ENCODE peak calls at places on chromosomes 3 and 15, in four cellular contexts. D, Q, T and B are unnamed samples.

GRCh38 chr3:126961191-126961790 is 21.6 kb upstream of the PLXNA1 start:
- DNase-seq in T (peak), Q (peak), D (peak), B (no peak)

GRCh38 chr3:65729553-65729952 is 309.2 kb downstream of the MAGI1 start:
- DNase-seq in D (no peak), Q (peak), T (peak), B (peak)

GRCh38 chr3:184186184-184186901 is at the start of gene ABCF3:
- DNase-seq in T (peak), Q (no peak), D (peak), B (no peak)

GRCh38 chr3:100954990-100955389 is 38.2 kb downstream of the ABI3BP start:
- DNase-seq in T (peak), D (peak), Q (no peak), B (peak)

GRCh38 chr15:78429477-78429876 is 8.5 kb upstream of the IREB2 start:
- DNase-seq in Q (no peak), D (no peak), T (no peak), B (no peak)

GRCh38 chr3:149388001-149388435 is 10.6 kb upstream of the TM4SF1 start:
- DNase-seq in D (no peak), T (peak), Q (no peak), B (no peak)

GRCh38 chr15:64686130-64686735 is 89.2 kb downstream of the RBPMS2 start:
- DNase-seq in Q (peak), T (peak), D (no peak), B (peak)

GRCh38 chr3:59685432-59685831 is 635.6 kb upstream of the CFAP20DC start:
- DNase-seq in D (no peak), T (no peak), Q (no peak), B (no peak)

GRCh38 chr15:81327526-81327925 is 3.6 kb upstream of the STARD5 start:
- DNase-seq in D (no peak), T (peak), Q (no peak), B (peak)

GRCh38 chr3:50450135-50450911 is 53.1 kb downstream of the CACNA2D2 start:
- DNase-seq in D (peak), Q (no peak), T (no peak), B (peak)

GRCh38 chr3:126911162-126912026 is 71.5 kb upstream of the PLXNA1 start:
- DNase-seq in D (peak), Q (peak), T (peak), B (peak)

GRCh38 chr15:40815042-40815678 is 7.9 kb upstream of the DNAJC17 start:
- DNase-seq in T (peak), Q (peak), D (no peak), B (no peak)

GRCh38 chr15:40891810-40892448 is 2.3 kb upstream of the VPS18 start:
- DNase-seq in Q (peak), T (peak), D (no peak), B (peak)

GRCh38 chr3:102136183-102136582 is 286.9 kb downstream of the NFKBIZ start:
- DNase-seq in Q (no peak), D (no peak), T (no peak), B (no peak)

GRCh38 chr3:98817546-98817945 is 54.4 kb downstream of the ST3GAL6 start:
- DNase-seq in D (no peak), T (no peak), Q (peak), B (peak)

DNA sequence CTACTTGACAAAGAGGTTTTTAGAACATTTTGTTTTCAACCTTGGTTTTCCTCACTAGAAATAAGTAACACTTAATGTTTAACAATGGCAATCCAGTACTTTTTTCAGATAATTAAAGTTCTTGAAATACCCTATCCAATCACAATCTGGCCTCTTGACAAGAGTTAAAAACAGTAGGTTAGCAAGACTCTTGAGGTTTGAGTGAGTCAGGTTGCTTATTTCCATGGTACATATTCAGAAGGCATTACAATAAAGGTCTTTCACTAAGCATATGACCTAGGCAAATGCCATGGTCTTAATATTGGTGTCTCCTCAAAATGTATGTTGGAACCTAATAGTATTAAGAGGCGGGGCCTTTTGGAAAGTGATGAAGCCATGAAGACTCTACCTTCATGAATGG is 5.6 kb downstream of the SUCNR1 start:
- DNase-seq in Q (no peak), D (no peak), T (peak), B (no peak)
- H3K4me3 ChIP-seq in Q (no peak), D (no peak), T (no peak), B (no peak)

GRCh38 chr3:8336456-8336855 is 165.2 kb upstream of the LMCD1 start:
- DNase-seq in Q (no peak), D (no peak), T (no peak), B (no peak)
- TF ChIP-seq CTCF in Q (peak), D (no peak), T (peak), B (peak)

GRCh38 chr15:76149291-76149910 is 89.6 kb downstream of the TMEM266 start:
- DNase-seq in D (no peak), Q (no peak), T (peak), B (no peak)

GRCh38 chr15:76150508-76150907 is 90.7 kb downstream of the TMEM266 start:
- DNase-seq in Q (no peak), T (no peak), D (no peak), B (no peak)

GRCh38 chr15:76150971-76151598 is 91.3 kb downstream of the TMEM266 start:
- DNase-seq in Q (peak), T (peak), D (peak), B (peak)

GRCh38 chr15:76146808-76147207 is 87.0 kb downstream of the TMEM266 start:
- DNase-seq in T (no peak), Q (no peak), D (no peak), B (no peak)

DNA sequence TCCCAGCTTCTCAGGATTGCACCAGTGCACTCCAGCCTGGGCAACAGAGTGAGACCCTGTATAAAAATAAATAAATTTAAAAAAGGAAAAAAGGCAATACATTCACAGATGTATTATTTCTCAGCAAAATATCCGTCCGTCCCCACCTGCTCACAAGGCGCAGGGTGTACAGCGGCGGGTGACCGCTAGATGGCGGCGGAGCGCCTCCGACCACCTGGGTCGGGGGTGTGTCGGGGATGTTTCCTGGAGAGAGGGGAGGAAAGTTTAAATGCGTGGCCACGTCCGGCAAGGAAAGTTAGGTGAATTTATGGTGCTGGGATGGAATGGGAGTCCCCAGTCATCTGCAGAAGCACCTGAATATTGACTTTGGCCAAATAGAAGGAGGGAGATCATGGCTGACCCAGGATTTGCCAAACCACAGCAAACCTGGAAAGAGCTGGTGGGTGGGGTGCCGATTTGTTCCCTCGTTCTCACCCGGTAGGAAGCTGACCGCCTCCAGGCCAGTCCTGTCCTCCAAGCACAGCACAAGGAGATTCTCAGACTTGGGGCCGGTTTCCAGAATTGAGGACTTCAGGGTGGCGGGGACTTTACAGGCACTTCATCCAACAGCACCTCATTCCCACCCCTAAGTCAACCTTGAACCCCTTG is 88.2 kb downstream of the TMEM266 start:
- DNase-seq in Q (peak), D (no peak), T (peak), B (no peak)
- H3K4me3 ChIP-seq in Q (peak), D (no peak), T (no peak), B (no peak)

GRCh38 chr3:177358968-177359600 is 161.8 kb upstream of the TBL1XR1 start:
- DNase-seq in T (no peak), Q (peak), D (no peak), B (no peak)

GRCh38 chr3:177359601-177360357 is 162.5 kb upstream of the TBL1XR1 start:
- DNase-seq in Q (peak), D (peak), T (peak), B (peak)

GRCh38 chr3:177356113-177356512 is 158.8 kb upstream of the TBL1XR1 start:
- DNase-seq in D (no peak), T (no peak), Q (no peak), B (no peak)

GRCh38 chr3:177357352-177358084 is 160.2 kb upstream of the TBL1XR1 start:
- DNase-seq in T (peak), Q (peak), D (no peak), B (no peak)

GRCh38 chr3:177358085-177358967 is 161.0 kb upstream of the TBL1XR1 start:
- DNase-seq in Q (peak), T (peak), D (peak), B (no peak)
- TF ChIP-seq CTCF in Q (no peak), T (no peak), D (no peak), B (no peak)

GRCh38 chr15:74421302-74422245 is 12.2 kb downstream of the SEMA7A start:
- DNase-seq in D (no peak), Q (no peak), T (no peak), B (no peak)
- H3K4me3 ChIP-seq in D (no peak), Q (no peak), T (no peak), B (no peak)

DNA sequence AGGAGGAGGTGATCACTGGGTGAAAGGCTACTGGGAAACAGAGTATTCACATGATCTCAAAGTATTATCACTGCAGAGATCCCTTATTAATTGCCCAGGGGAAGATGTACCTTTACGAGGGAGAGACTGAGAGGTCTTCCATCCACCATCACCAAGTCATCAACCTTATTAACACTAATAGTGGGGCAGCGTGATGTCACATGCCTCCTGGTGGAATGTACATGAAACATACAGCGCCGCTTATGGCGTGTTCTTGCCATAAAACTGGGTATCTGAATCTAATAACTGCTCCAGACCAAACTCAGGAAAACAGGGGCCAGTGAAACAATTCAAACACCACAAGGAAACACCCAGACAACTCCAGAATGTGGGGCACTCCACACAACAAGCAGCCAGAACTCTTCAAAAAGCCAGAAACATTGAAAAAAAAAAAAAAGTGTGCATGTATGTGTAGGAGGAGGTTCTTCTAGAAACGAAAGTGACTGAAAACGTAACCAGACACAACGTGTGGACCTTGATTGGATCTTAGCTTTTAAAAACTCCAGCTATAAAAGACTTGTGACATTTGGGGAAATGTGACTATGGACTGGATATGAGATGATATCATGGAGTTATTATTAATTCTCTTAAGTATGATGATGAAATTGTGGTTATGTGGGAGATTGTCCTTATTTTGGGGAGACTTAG is 4.6 kb downstream of the STIMATE start:
- DNase-seq in Q (no peak), T (peak), D (no peak), B (no peak)
- TF ChIP-seq CTCF in Q (no peak), T (no peak), D (no peak), B (peak)

GRCh38 chr3:118593277-118593670 is 441.4 kb downstream of the IGSF11 start:
- DNase-seq in T (no peak), D (no peak), Q (no peak), B (no peak)
- H3K4me3 ChIP-seq in T (no peak), D (no peak), Q (no peak), B (no peak)

DNA sequence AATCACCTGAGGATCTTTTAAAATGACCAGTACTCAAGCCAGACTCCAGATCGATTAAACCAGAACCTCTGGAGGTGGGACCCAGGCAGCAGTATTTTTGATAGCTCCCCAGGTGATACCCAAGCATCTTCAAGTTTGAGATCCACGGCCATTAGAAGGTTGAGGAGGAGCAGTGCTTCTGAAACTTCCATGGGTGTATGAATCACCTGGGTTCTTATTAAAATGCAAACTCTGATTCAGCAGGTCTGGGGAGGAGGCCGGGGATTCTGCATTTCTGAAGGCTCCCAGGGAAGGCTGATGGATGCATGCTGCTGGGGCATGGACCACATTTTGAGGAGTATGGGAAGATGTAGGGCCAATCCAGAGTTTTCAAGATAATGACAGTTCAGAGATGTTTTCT is 55.4 kb downstream of the ATG7 start:
- DNase-seq in Q (no peak), D (no peak), T (no peak), B (no peak)
- TF ChIP-seq CTCF in Q (no peak), D (no peak), T (no peak), B (no peak)

DNA sequence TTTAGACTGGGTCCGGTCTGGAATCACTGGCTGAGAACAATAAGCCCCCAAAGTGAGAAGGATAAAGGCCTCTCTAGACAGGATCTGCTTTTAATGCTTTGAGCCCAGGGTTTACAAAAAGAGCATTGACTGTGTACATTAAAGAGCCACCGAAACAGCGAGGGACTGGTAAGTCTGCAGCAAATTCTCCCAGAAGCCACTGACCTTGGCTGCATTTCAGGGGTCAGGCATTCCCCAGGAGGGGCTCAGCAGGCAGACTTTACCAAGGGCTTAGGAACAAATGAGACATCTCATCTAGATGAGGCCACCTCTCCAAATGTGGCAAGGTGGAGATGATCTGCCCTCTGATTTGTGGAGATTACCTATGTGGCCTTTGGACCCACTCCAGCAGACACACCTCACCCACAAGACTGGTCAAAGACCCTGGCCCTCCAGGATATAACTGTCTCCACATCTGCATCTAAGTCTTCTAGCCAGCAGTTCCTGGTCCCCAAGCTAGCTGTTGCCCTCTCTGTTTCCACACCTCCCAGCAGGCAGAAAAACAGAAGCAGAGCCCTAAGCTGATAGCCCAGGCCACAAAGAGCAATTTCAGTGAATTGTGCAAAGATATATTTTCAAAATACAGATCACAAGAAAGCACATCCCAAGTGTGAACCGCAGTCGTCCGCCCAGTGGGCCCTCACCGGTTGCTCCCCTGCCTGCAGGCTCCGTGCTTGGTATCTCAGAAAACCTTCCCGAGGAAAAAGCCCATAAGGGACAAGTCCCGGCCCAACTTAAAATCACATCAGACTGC is 2.7 kb downstream of the TNIK start:
- DNase-seq in T (no peak), Q (no peak), D (no peak), B (no peak)
- H3K4me3 ChIP-seq in T (no peak), Q (no peak), D (no peak), B (peak)